ENCODE peak calls at places on chromosomes 5 and 9, in four cellular contexts. V is Panc1, T is pancreas, M is brain microvascular endothelial cell. R is an unnamed sample.

GRCh38 chr5:110478899-110479298 is 247.6 kb downstream of the TMEM232 start:
- DNase-seq in V (no peak), M (peak), T (no peak), R (peak)

GRCh38 chr9:123609844-123610243 is 253.8 kb downstream of the CRB2 start:
- DNase-seq in V (no peak), M (no peak), T (no peak), R (no peak)

GRCh38 chr9:106286249-106286648 is 576.7 kb upstream of the ZNF462 start:
- DNase-seq in V (peak), T (no peak), M (no peak), R (no peak)

GRCh38 chr9:128006360-128007024 is 25.7 kb upstream of the EEIG1 start:
- DNase-seq in V (no peak), T (no peak), M (no peak), R (no peak)

GRCh38 chr5:157519579-157520253 is 55.9 kb downstream of the ADAM19 start:
- DNase-seq in V (no peak), T (no peak), M (no peak), R (no peak)

GRCh38 chr9:22975921-22976320 is 529.3 kb downstream of the DMRTA1 start:
- DNase-seq in M (no peak), T (no peak), V (no peak), R (no peak)

GRCh38 chr9:103658156-103658555 is 436.0 kb upstream of the SMC2 start:
- DNase-seq in M (no peak), V (no peak), T (no peak), R (no peak)

GRCh38 chr5:179908528-179908927 is 831 bp upstream of the TBC1D9B start:
- DNase-seq in T (no peak), V (no peak), M (no peak), R (no peak)

GRCh38 chr5:78706825-78707224 is 58.3 kb upstream of the LHFPL2 start:
- DNase-seq in M (no peak), T (no peak), V (no peak), R (no peak)

GRCh38 chr9:95094002-95094401 is 223.5 kb downstream of the FANCC start:
- DNase-seq in M (no peak), T (peak), V (no peak), R (no peak)

GRCh38 chr5:168140256-168140655 is 151.2 kb upstream of the WWC1 start:
- DNase-seq in V (no peak), T (no peak), M (no peak), R (no peak)

GRCh38 chr5:132370241-132370820 is 821 bp downstream of the SLC22A5 start:
- DNase-seq in V (no peak), T (no peak), M (no peak), R (no peak)

GRCh38 chr9:92206490-92206889 is 87.0 kb downstream of the IARS1 start:
- DNase-seq in M (peak), V (no peak), T (no peak), R (no peak)

GRCh38 chr9:19471737-19472648 is 63.2 kb downstream of the ACER2 start:
- DNase-seq in V (no peak), T (peak), M (peak), R (no peak)

GRCh38 chr5:169905017-169905416 is 75.3 kb downstream of the INSYN2B start:
- DNase-seq in M (no peak), V (no peak), T (no peak), R (no peak)

GRCh38 chr9:78438765-78439164 is 141.8 kb downstream of the PSAT1 start:
- DNase-seq in V (no peak), M (no peak), T (no peak), R (no peak)

GRCh38 chr5:88145205-88145602 is 123.4 kb downstream of the TMEM161B start:
- DNase-seq in V (no peak), M (no peak), T (no peak), R (no peak)

GRCh38 chr5:60259730-60260129 is 366.2 kb upstream of the PDE4D start:
- DNase-seq in M (no peak), T (no peak), V (no peak), R (no peak)

GRCh38 chr9:13322828-13323550 is 43.5 kb upstream of the MPDZ start:
- DNase-seq in T (no peak), M (no peak), V (no peak), R (no peak)

GRCh38 chr9:125632321-125633115 is 74.5 kb downstream of the MAPKAP1 start:
- DNase-seq in T (no peak), V (no peak), M (no peak), R (peak)

GRCh38 chr9:2489838-2490314 is 131.7 kb upstream of the VLDLR start:
- DNase-seq in V (no peak), T (no peak), M (no peak), R (no peak)

DNA sequence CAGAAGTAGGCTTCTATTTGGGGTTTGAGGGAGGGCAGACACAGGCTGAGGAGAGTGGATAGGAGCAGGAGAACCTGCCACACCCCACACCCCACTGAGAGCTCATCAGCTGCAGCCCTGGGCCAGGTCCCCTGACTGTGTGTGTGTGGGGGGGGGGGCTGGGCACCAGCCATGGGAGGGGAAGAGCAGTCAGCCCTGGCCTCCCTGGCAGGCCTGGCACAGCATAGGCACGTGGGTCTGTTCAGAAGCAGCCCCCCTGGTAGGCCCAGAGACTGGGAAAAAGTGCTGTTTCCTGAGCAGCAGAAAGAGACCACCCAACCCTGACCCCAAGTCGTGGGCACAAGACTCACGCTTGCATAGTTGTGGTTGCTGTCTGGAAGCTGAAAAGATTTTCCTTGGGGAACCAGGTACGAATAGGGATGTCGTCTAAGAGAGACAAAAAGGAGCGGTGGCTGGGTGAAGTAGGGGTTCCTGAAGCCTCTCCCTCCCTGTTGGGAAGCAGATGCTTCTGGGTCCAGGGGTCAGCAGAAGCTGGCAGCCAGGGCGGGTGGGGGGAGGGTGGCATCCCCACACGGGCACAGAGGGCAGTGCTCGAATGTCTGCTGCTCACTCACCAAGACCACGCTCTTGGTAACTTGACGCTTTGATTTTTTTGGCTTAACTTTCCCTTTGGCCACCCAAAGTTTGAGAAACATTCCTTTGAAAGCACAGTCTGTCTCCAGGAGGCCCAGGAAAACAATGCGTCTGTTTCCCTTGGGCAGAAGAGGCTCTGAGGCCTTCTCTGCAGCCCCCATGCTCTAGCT is 2.9 kb downstream of the NSMF start:
- DNase-seq in T (peak), V (no peak), M (peak), R (peak)
- H3K4me3 ChIP-seq in T (no peak), V (no peak), M (no peak), R (no peak)

GRCh38 chr9:110143969-110144545 is 63.9 kb downstream of the C9orf152 start:
- DNase-seq in M (no peak), T (no peak), V (no peak), R (no peak)
- H3K4me3 ChIP-seq in M (no peak), T (no peak), V (no peak), R (no peak)

GRCh38 chr9:29214162-29214520 is 1640.9 kb upstream of the C9orf72 start:
- DNase-seq in V (no peak), T (no peak), M (no peak), R (peak)
- H3K4me3 ChIP-seq in V (peak), T (no peak), M (peak), R (peak)

DNA sequence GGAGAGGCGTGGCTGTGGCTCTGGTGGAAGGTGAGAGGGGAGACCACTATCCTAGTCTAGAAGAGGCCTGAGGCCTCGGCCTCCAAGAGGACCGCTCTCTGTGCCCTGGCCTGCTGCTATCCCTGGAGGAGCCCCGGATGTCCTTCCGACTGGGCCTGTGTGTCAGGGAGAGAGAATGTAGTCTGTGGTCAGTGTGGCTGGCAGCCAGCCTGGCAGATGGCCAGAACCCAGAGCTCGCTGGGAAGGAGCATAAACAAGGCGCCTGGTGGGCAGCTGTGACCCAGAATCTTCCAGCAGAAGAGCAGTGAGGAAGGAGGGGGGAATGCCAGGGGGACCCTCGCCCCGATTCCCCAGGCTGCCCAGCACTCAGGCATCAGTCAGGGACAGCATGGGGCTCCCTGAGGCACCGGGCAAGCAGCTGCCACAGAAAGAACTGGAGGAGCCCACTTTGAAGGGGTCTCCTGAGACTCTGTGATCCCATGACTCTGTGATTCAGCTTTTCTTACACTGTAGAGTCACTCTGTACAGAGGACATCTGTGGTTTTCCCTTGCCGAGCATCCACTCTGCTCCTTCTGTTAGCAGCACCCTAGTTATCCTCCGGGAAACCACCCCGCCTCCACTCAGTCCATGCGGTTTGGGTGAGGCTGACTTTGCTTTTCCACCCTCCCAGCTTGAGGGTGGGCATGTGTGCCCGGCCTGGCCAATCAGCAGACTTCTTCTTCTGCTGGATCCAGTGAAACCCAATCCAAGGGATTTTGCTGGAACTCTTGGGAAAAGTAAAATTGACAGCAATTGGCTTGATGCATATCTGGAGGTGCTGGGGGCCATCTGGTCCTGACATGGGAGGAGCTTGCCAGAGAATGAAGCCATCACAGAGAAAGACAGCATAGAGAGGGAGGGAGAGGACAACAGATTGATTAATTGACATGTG is 46.2 kb upstream of the PWWP2A start:
- DNase-seq in T (peak), V (peak), M (peak), R (peak)
- H3K4me3 ChIP-seq in T (no peak), V (peak), M (peak), R (peak)

GRCh38 chr9:4226331-4227250 is 73.3 kb downstream of the GLIS3 start:
- DNase-seq in T (no peak), V (no peak), M (no peak), R (no peak)

GRCh38 chr9:4224181-4224580 is 75.7 kb downstream of the GLIS3 start:
- DNase-seq in M (no peak), V (no peak), T (no peak), R (no peak)

GRCh38 chr9:4228142-4228541 is 71.7 kb downstream of the GLIS3 start:
- DNase-seq in T (no peak), V (no peak), M (no peak), R (no peak)

GRCh38 chr9:4223434-4223833 is 76.4 kb downstream of the GLIS3 start:
- DNase-seq in T (no peak), M (no peak), V (no peak), R (no peak)

GRCh38 chr9:4225291-4226119 is 74.4 kb downstream of the GLIS3 start:
- DNase-seq in T (no peak), V (no peak), M (peak), R (peak)
- H3K4me3 ChIP-seq in T (no peak), V (no peak), M (no peak), R (no peak)

GRCh38 chr5:138755084-138755748 is 2.0 kb downstream of the CTNNA1 start:
- DNase-seq in M (no peak), T (no peak), V (no peak), R (no peak)
- H3K4me3 ChIP-seq in M (peak), T (no peak), V (peak), R (peak)

GRCh38 chr5:76854644-76855043 is 4.8 kb downstream of the S100Z start:
- DNase-seq in M (no peak), V (no peak), T (no peak), R (no peak)
- H3K4me3 ChIP-seq in M (no peak), V (no peak), T (no peak), R (no peak)

GRCh38 chr9:121278535-121279169 is 10.7 kb downstream of the GSN start:
- DNase-seq in M (peak), T (no peak), V (no peak), R (peak)
- H3K4me3 ChIP-seq in M (peak), T (no peak), V (peak), R (no peak)

GRCh38 chr9:5569357-5569756 is 59.0 kb downstream of the PDCD1LG2 start:
- DNase-seq in V (no peak), M (no peak), T (no peak), R (no peak)

GRCh38 chr9:5571629-5572232 is 57.2 kb upstream of the RIC1 start:
- DNase-seq in M (no peak), T (no peak), V (no peak), R (no peak)

GRCh38 chr9:5569891-5570290 is 59.0 kb upstream of the RIC1 start:
- DNase-seq in T (no peak), V (no peak), M (no peak), R (no peak)

GRCh38 chr9:5566054-5566618 is 55.8 kb downstream of the PDCD1LG2 start:
- DNase-seq in V (no peak), M (no peak), T (no peak), R (peak)

GRCh38 chr9:5568868-5569267 is 58.5 kb downstream of the PDCD1LG2 start:
- DNase-seq in V (no peak), M (no peak), T (no peak), R (no peak)
- H3K4me3 ChIP-seq in V (no peak), M (no peak), T (no peak), R (no peak)